ENCODE peak calls at places on chromosome 17, in six cellular contexts. One of them, this sample, is unnamed.
A peak's percentile ranks its signal among the peaks of the same experiment; 100 is the strongest.

GRCh38 chr17:28643979-28644781 is 778 bp downstream of the BLTP2 start:
- DNase-seq in SK-N-SH: peak; percentile 67
- DNase-seq in IMR-90: peak; percentile 55
- DNase-seq in K562: peak; percentile 65
- DNase-seq in GM12878: no peak
- DNase-seq in HepG2: peak; percentile 51
- DNase-seq in this sample: peak; percentile 76

GRCh38 chr17:70181376-70181775 is 12.0 kb downstream of the KCNJ2 start:
- DNase-seq in SK-N-SH: no peak
- DNase-seq in IMR-90: no peak
- DNase-seq in K562: no peak
- DNase-seq in GM12878: no peak
- DNase-seq in HepG2: no peak
- DNase-seq in this sample: no peak

GRCh38 chr17:46167267-46167666 is 26.0 kb downstream of the KANSL1 start:
- DNase-seq in SK-N-SH: no peak
- DNase-seq in IMR-90: no peak
- DNase-seq in K562: no peak
- DNase-seq in GM12878: no peak
- DNase-seq in HepG2: no peak
- DNase-seq in this sample: no peak

GRCh38 chr17:29291163-29291752 is 2.7 kb downstream of the NUFIP2 start:
- DNase-seq in SK-N-SH: peak; percentile 50
- DNase-seq in IMR-90: peak; percentile 77
- DNase-seq in K562: no peak
- DNase-seq in GM12878: peak; percentile 35
- DNase-seq in HepG2: peak; percentile 66
- DNase-seq in this sample: peak; percentile 51

GRCh38 chr17:40110026-40110425 is 9.6 kb upstream of the NR1D1 start:
- DNase-seq in SK-N-SH: no peak
- DNase-seq in IMR-90: no peak
- DNase-seq in K562: no peak
- DNase-seq in GM12878: no peak
- DNase-seq in HepG2: no peak
- DNase-seq in this sample: no peak

GRCh38 chr17:14301279-14301760 is 439 bp downstream of the HS3ST3B1 start:
- DNase-seq in SK-N-SH: peak; percentile 58
- DNase-seq in IMR-90: no peak
- DNase-seq in K562: peak; percentile 26
- DNase-seq in GM12878: no peak
- DNase-seq in HepG2: no peak
- DNase-seq in this sample: peak; percentile 25

GRCh38 chr17:63086483-63087185 is 120.6 kb downstream of the TANC2 start:
- DNase-seq in SK-N-SH: no peak
- DNase-seq in IMR-90: no peak
- DNase-seq in K562: no peak
- DNase-seq in GM12878: no peak
- DNase-seq in HepG2: no peak
- DNase-seq in this sample: no peak

GRCh38 chr17:7897090-7897489 is 8.5 kb downstream of the CHD3 start:
- DNase-seq in SK-N-SH: no peak
- DNase-seq in IMR-90: peak; percentile 12
- DNase-seq in K562: no peak
- DNase-seq in GM12878: no peak
- DNase-seq in HepG2: no peak
- DNase-seq in this sample: no peak

GRCh38 chr17:37650419-37651003 is 7.3 kb upstream of the DDX52 start:
- DNase-seq in SK-N-SH: peak; percentile 54
- DNase-seq in IMR-90: peak; percentile 59
- DNase-seq in K562: peak; percentile 22
- DNase-seq in GM12878: no peak
- DNase-seq in HepG2: peak; percentile 77
- DNase-seq in this sample: peak; percentile 67

GRCh38 chr17:19248923-19249574 is 11.9 kb downstream of the EPN2 start:
- DNase-seq in SK-N-SH: no peak
- DNase-seq in IMR-90: peak; percentile 94
- DNase-seq in K562: no peak
- DNase-seq in GM12878: no peak
- DNase-seq in HepG2: no peak
- DNase-seq in this sample: no peak

GRCh38 chr17:31598388-31598760 is 206.9 kb downstream of the RAB11FIP4 start:
- DNase-seq in SK-N-SH: no peak
- DNase-seq in IMR-90: no peak
- DNase-seq in K562: no peak
- DNase-seq in GM12878: no peak
- DNase-seq in HepG2: no peak
- DNase-seq in this sample: no peak

GRCh38 chr17:41048441-41048840 is 1.3 kb upstream of the KRTAP2-1 start:
- DNase-seq in SK-N-SH: no peak
- DNase-seq in IMR-90: peak; percentile 60
- DNase-seq in K562: no peak
- DNase-seq in GM12878: no peak
- DNase-seq in HepG2: peak; percentile 75
- DNase-seq in this sample: no peak

GRCh38 chr17:46147167-46147749 is 46.0 kb downstream of the KANSL1 start:
- DNase-seq in SK-N-SH: no peak
- DNase-seq in IMR-90: no peak
- DNase-seq in K562: no peak
- DNase-seq in GM12878: no peak
- DNase-seq in HepG2: no peak
- DNase-seq in this sample: no peak

GRCh38 chr17:60678118-60678444 is 430 bp downstream of the BCAS3 start:
- DNase-seq in SK-N-SH: no peak
- DNase-seq in IMR-90: no peak
- DNase-seq in K562: peak; percentile 9
- DNase-seq in GM12878: no peak
- DNase-seq in HepG2: no peak
- DNase-seq in this sample: no peak

GRCh38 chr17:79944251-79944812 is 91.3 kb downstream of the TBC1D16 start:
- DNase-seq in SK-N-SH: peak; percentile 43
- DNase-seq in IMR-90: no peak
- DNase-seq in K562: no peak
- DNase-seq in GM12878: no peak
- DNase-seq in HepG2: no peak
- DNase-seq in this sample: no peak

GRCh38 chr17:32912218-32912897 is 15.6 kb upstream of the TMEM98 start:
- DNase-seq in SK-N-SH: no peak
- DNase-seq in IMR-90: peak; percentile 76
- DNase-seq in K562: peak; percentile 83
- DNase-seq in GM12878: no peak
- DNase-seq in HepG2: peak; percentile 84
- DNase-seq in this sample: no peak

GRCh38 chr17:42913527-42913926 is 12.9 kb downstream of the G6PC1 start:
- DNase-seq in SK-N-SH: no peak
- DNase-seq in IMR-90: peak; percentile 6
- DNase-seq in K562: no peak
- DNase-seq in GM12878: no peak
- DNase-seq in HepG2: no peak
- DNase-seq in this sample: no peak

GRCh38 chr17:52271781-52272180 is 113.3 kb upstream of the CA10 start:
- DNase-seq in SK-N-SH: no peak
- DNase-seq in IMR-90: no peak
- DNase-seq in K562: no peak
- DNase-seq in GM12878: no peak
- DNase-seq in HepG2: no peak
- DNase-seq in this sample: no peak

GRCh38 chr17:5416886-5417285 is 2.6 kb downstream of the NUP88 start:
- DNase-seq in SK-N-SH: no peak
- DNase-seq in IMR-90: no peak
- DNase-seq in K562: no peak
- DNase-seq in GM12878: no peak
- DNase-seq in HepG2: no peak
- DNase-seq in this sample: no peak
- TF ChIP-seq SMC3 in SK-N-SH: no peak
- TF ChIP-seq SMC3 in IMR-90: no peak
- TF ChIP-seq SMC3 in K562: no peak
- TF ChIP-seq SMC3 in GM12878: no peak
- TF ChIP-seq SMC3 in HepG2: no peak
- TF ChIP-seq SMC3 in this sample: no peak

GRCh38 chr17:4477286-4477791 is 21.3 kb upstream of the SPNS2 start:
- DNase-seq in SK-N-SH: no peak
- DNase-seq in IMR-90: no peak
- DNase-seq in K562: no peak
- DNase-seq in GM12878: no peak
- DNase-seq in HepG2: no peak
- DNase-seq in this sample: no peak
- TF ChIP-seq SMC3 in SK-N-SH: no peak
- TF ChIP-seq SMC3 in IMR-90: no peak
- TF ChIP-seq SMC3 in K562: no peak
- TF ChIP-seq SMC3 in GM12878: no peak
- TF ChIP-seq SMC3 in HepG2: no peak
- TF ChIP-seq SMC3 in this sample: no peak

DNA sequence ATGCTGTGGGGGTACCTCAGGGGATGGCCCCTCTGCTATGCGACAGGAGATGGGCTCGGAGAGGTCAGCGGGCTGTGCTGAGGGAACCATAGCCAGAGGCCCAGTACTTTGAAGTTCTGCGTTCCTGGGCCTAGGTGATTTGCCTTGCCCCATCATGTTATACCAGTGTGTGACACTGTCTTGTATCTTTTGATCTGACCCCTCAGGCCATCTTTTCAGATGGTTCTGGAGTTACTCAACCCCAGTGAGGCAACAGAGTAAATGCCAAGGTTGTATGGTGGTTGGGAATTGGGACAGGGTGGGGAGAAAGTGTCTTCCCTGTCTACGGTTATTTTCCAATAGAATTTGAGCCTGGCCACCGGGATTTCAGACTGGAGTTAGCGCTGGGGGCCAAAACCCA is 8.5 kb downstream of the MSI2 start:
- DNase-seq in SK-N-SH: no peak
- DNase-seq in IMR-90: no peak
- DNase-seq in K562: no peak
- DNase-seq in GM12878: no peak
- DNase-seq in HepG2: no peak
- DNase-seq in this sample: no peak
- TF ChIP-seq SMC3 in SK-N-SH: no peak
- TF ChIP-seq SMC3 in IMR-90: no peak
- TF ChIP-seq SMC3 in K562: no peak
- TF ChIP-seq SMC3 in GM12878: no peak
- TF ChIP-seq SMC3 in HepG2: no peak
- TF ChIP-seq SMC3 in this sample: no peak

DNA sequence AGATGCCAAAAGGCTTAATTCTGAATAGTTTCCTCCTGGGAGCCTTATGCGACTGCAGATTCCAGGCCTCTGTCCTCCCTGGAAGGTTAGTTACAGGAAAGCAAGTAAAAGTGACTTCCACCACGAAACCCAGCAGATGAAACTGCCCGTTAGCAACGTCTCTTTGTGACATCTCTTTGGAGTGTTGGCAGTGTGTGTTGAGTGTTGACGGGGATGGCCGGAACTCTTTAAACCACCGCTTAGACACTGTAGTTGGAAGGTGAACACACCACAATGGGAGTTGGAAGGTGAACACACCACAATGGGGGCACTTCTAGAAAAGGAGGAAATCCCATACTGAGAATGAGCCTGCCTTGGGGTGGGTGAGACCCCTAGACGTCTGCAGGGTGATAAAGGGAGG is 858 bp downstream of the SKAP1 start:
- DNase-seq in SK-N-SH: no peak
- DNase-seq in IMR-90: no peak
- DNase-seq in K562: no peak
- DNase-seq in GM12878: no peak
- DNase-seq in HepG2: no peak
- DNase-seq in this sample: no peak
- TF ChIP-seq SMC3 in SK-N-SH: no peak
- TF ChIP-seq SMC3 in IMR-90: no peak
- TF ChIP-seq SMC3 in K562: no peak
- TF ChIP-seq SMC3 in GM12878: no peak
- TF ChIP-seq SMC3 in HepG2: no peak
- TF ChIP-seq SMC3 in this sample: no peak

This sample was measured in A549.